ENCODE peak calls at places on chromosomes 4 and X, in seven cellular contexts. G, V, N, T, P, M and U are unnamed samples. For H3K27me3, the result is how much of the 10 kb centered on the place peaks cover.

GRCh38 chr4:20698382-20698781 is 1.9 kb upstream of the PACRGL start:
- DNase-seq in P (no peak), N (no peak), M (no peak), G (no peak), V (peak), T (no peak), U (no peak)

GRCh38 chr4:185541251-185541671 is 6.0 kb upstream of the PDLIM3 start:
- DNase-seq in T (no peak), P (no peak), G (no peak), N (no peak), M (no peak), V (no peak), U (no peak)

GRCh38 chr4:82652062-82652461 is 90.3 kb upstream of the TMEM150C start:
- DNase-seq in P (no peak), M (no peak), V (no peak), N (peak), T (no peak), G (no peak), U (no peak)

GRCh38 chr4:113674251-113674650 is 87.3 kb downstream of the CAMK2D start:
- DNase-seq in P (no peak), T (no peak), N (no peak), G (no peak), V (no peak), M (no peak), U (no peak)

GRCh38 chr4:84582302-84582987 is 482 bp upstream of the CDS1 start:
- DNase-seq in T (peak), M (peak), P (peak), G (peak), N (peak), V (peak), U (peak)

GRCh38 chr4:70728096-70728495 is 6.3 kb downstream of the RUFY3 start:
- DNase-seq in M (no peak), T (no peak), N (no peak), G (no peak), V (no peak), P (no peak), U (no peak)

GRCh38 chrX:69618803-69619202 is 2.9 kb downstream of the EDA start:
- DNase-seq in N (peak), V (peak), M (no peak), G (no peak), P (no peak), T (peak), U (no peak)

GRCh38 chrX:153924149-153924861 is 1.8 kb downstream of the ARHGAP4 start:
- DNase-seq in V (peak), M (peak), T (peak), G (no peak), N (peak), P (no peak), U (no peak)

GRCh38 chr4:71974681-71975080 is 57.1 kb upstream of the NPFFR2 start:
- DNase-seq in T (peak), N (peak), P (no peak), V (peak), G (no peak), M (peak), U (no peak)

GRCh38 chrX:51568586-51568985 is 50.1 kb downstream of the CENPVL3 start:
- DNase-seq in V (peak), T (no peak), G (no peak), P (no peak), N (peak), M (peak), U (no peak)

GRCh38 chr4:5874811-5875465 is 17.9 kb downstream of the CRMP1 start:
- DNase-seq in T (peak), N (peak), M (no peak), P (no peak), G (peak), V (no peak), U (no peak)

GRCh38 chr4:186676531-186677158 is 47.0 kb downstream of the FAT1 start:
- DNase-seq in N (peak), G (no peak), V (peak), T (peak), P (no peak), M (peak), U (no peak)

GRCh38 chrX:16822723-16823122 is 36.5 kb downstream of the TXLNG start:
- DNase-seq in P (no peak), V (peak), M (no peak), T (no peak), G (no peak), N (peak), U (no peak)

GRCh38 chrX:46436744-46437143 is 108.5 kb downstream of the ZNF674 start:
- DNase-seq in N (no peak), P (no peak), V (no peak), G (no peak), M (no peak), T (no peak), U (no peak)

GRCh38 chr4:140595065-140595464 is 26.3 kb upstream of the UCP1 start:
- DNase-seq in P (peak), N (peak), V (peak), T (peak), M (peak), G (peak), U (no peak)

GRCh38 chr4:178026999-178027398 is 584.8 kb upstream of the AGA start:
- DNase-seq in P (no peak), G (no peak), N (no peak), T (no peak), M (no peak), V (no peak), U (no peak)

GRCh38 chrX:21883258-21883657 is 27.5 kb downstream of the YY2 start:
- DNase-seq in G (no peak), T (no peak), N (no peak), M (no peak), V (peak), P (no peak), U (no peak)

GRCh38 chrX:130716822-130717405 is 186.1 kb downstream of the ENOX2 start:
- DNase-seq in V (no peak), P (no peak), G (no peak), N (no peak), T (no peak), M (no peak), U (no peak)

GRCh38 chrX:112779139-112779538 is 61.5 kb downstream of the AMOT start:
- DNase-seq in P (no peak), M (no peak), N (no peak), T (no peak), V (no peak), G (no peak), U (no peak)

GRCh38 chr4:168550071-168550766 is 53.4 kb downstream of the PALLD start:
- DNase-seq in M (no peak), N (peak), G (no peak), V (no peak), P (no peak), T (no peak), U (no peak)

GRCh38 chr4:182914357-182914756 is 2.8 kb downstream of the DCTD start:
- DNase-seq in P (no peak), G (no peak), M (no peak), T (no peak), V (no peak), N (no peak), U (no peak)

GRCh38 chrX:125398959-125399440 is 79.3 kb downstream of the TEX13C start:
- DNase-seq in N (no peak), G (no peak), P (no peak), T (no peak), V (no peak), M (no peak), U (no peak)

GRCh38 chr4:111639120-111639519 is 506.1 kb upstream of the FAM241A start:
- DNase-seq in M (no peak), T (no peak), P (no peak), G (no peak), N (peak), V (peak), U (no peak)

GRCh38 chrX:93660575-93660974 is 12.8 kb downstream of the NAP1L3 start:
- DNase-seq in P (no peak), N (no peak), G (no peak), T (no peak), M (no peak), V (no peak), U (no peak)

GRCh38 chr4:150561338-150561737 is 20.6 kb upstream of the MAB21L2 start:
- DNase-seq in N (no peak), P (no peak), T (no peak), M (no peak), V (no peak), G (no peak), U (no peak)

GRCh38 chr4:137124278-137124932 is 407.9 kb downstream of the PCDH18 start:
- DNase-seq in T (peak), P (no peak), N (peak), V (peak), G (no peak), M (peak), U (peak)

GRCh38 chrX:80808854-80809493 is 703 bp downstream of the BRWD3 start:
- DNase-seq in G (peak), N (no peak), P (peak), M (peak), T (peak), V (peak), U (peak)

GRCh38 chrX:149948001-149948400 is 9.7 kb upstream of the EOLA2 start:
- DNase-seq in P (no peak), V (no peak), N (no peak), M (peak), G (peak), T (peak), U (no peak)

GRCh38 chr4:128163177-128164117 is 102.3 kb downstream of the LARP1B start:
- DNase-seq in T (peak), N (peak), P (no peak), G (no peak), M (no peak), V (peak), U (no peak)
- H3K27ac ChIP-seq in T (no peak), N (peak), P (no peak), G (no peak), M (no peak), V (no peak), U (no peak)

GRCh38 chrX:97119474-97120109 is 235.9 kb downstream of the RPA4 start:
- DNase-seq in T (no peak), P (no peak), N (no peak), M (no peak), V (no peak), G (no peak), U (no peak)
- H3K18ac ChIP-seq in T (no peak), P (no peak), N (no peak), M (no peak), V (no peak), G (no peak), U (no peak)

DNA sequence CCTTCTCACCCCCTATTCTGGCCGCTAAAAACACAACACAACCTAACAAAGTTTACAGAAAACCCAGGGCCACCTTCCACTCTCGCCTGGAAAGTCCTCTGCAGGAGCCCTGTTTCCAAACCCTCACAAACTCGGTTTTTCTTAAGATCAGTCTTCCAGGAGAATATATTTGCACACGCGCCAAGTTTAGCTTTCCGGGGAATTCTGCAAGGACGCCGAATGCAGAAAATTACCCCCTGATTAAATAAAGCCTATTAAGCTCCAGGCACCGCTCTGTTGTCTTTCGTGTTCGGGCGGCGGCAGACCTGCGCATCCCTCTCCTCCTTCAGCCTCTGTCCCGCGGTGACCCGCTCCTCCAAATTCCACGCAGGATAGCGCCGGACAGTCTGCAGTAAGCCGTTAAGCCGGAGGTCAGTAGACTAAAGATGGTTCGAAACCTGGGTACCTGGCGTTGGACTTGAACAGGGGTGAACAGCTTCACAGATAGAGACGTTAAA is 5.0 kb downstream of the MSX1 start:
- DNase-seq in P (no peak), N (no peak), V (no peak), T (no peak), G (no peak), M (no peak), U (no peak)
- H3K27me3 ChIP-seq in P (half or more), N (half or more), V (half or more), T (half or more), G (half or more), M (under half), U (half or more)

GRCh38 chr4:87069037-87069742 is 134.4 kb downstream of the AFF1 start:
- DNase-seq in M (no peak), T (no peak), V (no peak), G (no peak), N (no peak), P (no peak), U (no peak)

GRCh38 chr4:87067120-87067885 is 132.5 kb downstream of the AFF1 start:
- DNase-seq in G (no peak), P (no peak), N (no peak), T (no peak), M (no peak), V (no peak), U (no peak)

GRCh38 chr4:87066403-87067119 is 131.8 kb downstream of the AFF1 start:
- DNase-seq in V (no peak), P (no peak), G (no peak), T (no peak), N (no peak), M (no peak), U (no peak)

GRCh38 chr4:87071401-87071800 is 136.6 kb downstream of the AFF1 start:
- DNase-seq in P (no peak), T (no peak), V (no peak), G (no peak), N (no peak), M (no peak), U (no peak)

GRCh38 chr4:87068591-87069021 is 133.8 kb downstream of the AFF1 start:
- DNase-seq in N (no peak), T (no peak), M (no peak), P (no peak), V (no peak), G (no peak), U (no peak)
- H3K27ac ChIP-seq in N (no peak), T (no peak), M (no peak), P (no peak), V (no peak), G (no peak), U (no peak)

GRCh38 chr4:73617256-73617655 is 3.0 kb downstream of the RASSF6 start:
- DNase-seq in N (no peak), G (no peak), P (no peak), T (no peak), V (no peak), M (peak), U (no peak)

GRCh38 chr4:73619351-73619750 is 885 bp downstream of the RASSF6 start:
- DNase-seq in V (no peak), P (no peak), M (no peak), G (no peak), T (no peak), N (no peak), U (no peak)

GRCh38 chr4:73615613-73616012 is 4.6 kb downstream of the RASSF6 start:
- DNase-seq in P (no peak), N (no peak), M (peak), G (peak), T (peak), V (no peak), U (no peak)

GRCh38 chr4:73620115-73620792 is at the start of gene RASSF6:
- DNase-seq in G (peak), V (no peak), P (peak), N (no peak), M (peak), T (peak), U (peak)

DNA sequence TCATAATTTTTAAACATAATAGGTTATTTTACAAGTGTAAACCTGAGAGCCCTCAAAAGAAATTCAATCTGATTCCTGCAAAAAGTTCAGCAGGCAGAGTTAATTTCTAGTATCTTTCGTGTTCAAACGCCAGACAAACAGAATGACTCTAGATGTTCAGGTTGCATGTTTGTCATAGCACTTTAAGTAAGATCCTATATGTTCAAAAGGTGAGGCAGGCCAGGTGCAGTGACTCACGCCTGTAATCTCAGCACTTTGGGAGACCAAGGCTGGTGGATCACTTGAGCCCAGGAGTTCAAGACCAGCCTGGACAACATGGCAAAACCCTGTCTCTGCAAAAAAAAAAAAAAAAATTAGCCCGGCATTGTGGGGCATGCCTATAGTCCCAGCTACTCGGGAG is 1.1 kb upstream of the RASSF6 start:
- DNase-seq in P (no peak), N (no peak), G (no peak), T (no peak), V (no peak), M (peak), U (no peak)
- H3K18ac ChIP-seq in P (no peak), N (no peak), G (no peak), T (no peak), V (no peak), M (no peak), U (no peak)

GRCh38 chr4:48489683-48490011 is 405 bp upstream of the ZAR1 start:
- DNase-seq in G (peak), N (no peak), M (no peak), P (peak), V (no peak), T (peak), U (no peak)
- H3K27me3 ChIP-seq in G (under half), N (half or more), M (under half), P (half or more), V (under half), T (under half), U (under half)

GRCh38 chr4:40516651-40517050 is 113.0 kb downstream of the RBM47 start:
- DNase-seq in M (peak), T (no peak), N (no peak), P (no peak), G (peak), V (no peak), U (no peak)
- H3K27ac ChIP-seq in M (no peak), T (no peak), N (no peak), P (peak), G (no peak), V (no peak), U (no peak)